ENCODE peak calls at places on chromosomes 3 and 15, in seven cellular contexts. One of them, this sample, is unnamed.

GRCh38 chr3:122484985-122485384 is 29.8 kb downstream of the KPNA1 start:
- DNase-seq in IMR-90: peak; percentile 70
- DNase-seq in ascending aorta: no peak
- DNase-seq in colonic mucosa: no peak
- DNase-seq in H9: no peak
- DNase-seq in fibroblast of lung: peak; percentile 51
- DNase-seq in esophagus squamous epithelium: no peak
- DNase-seq in this sample: no peak

GRCh38 chr3:101189786-101190185 is 130.6 kb downstream of the IMPG2 start:
- DNase-seq in IMR-90: peak; percentile 82
- DNase-seq in ascending aorta: no peak
- DNase-seq in colonic mucosa: no peak
- DNase-seq in H9: no peak
- DNase-seq in fibroblast of lung: peak; percentile 65
- DNase-seq in esophagus squamous epithelium: no peak
- DNase-seq in this sample: no peak

GRCh38 chr15:89375093-89376062 is 40.8 kb upstream of the POLG start:
- DNase-seq in IMR-90: no peak
- DNase-seq in ascending aorta: no peak
- DNase-seq in colonic mucosa: no peak
- DNase-seq in H9: peak; percentile 43
- DNase-seq in fibroblast of lung: no peak
- DNase-seq in esophagus squamous epithelium: no peak
- DNase-seq in this sample: no peak

GRCh38 chr15:90666135-90666909 is 50.8 kb upstream of the BLM start:
- DNase-seq in IMR-90: no peak
- DNase-seq in ascending aorta: no peak
- DNase-seq in colonic mucosa: no peak
- DNase-seq in H9: no peak
- DNase-seq in fibroblast of lung: no peak
- DNase-seq in esophagus squamous epithelium: no peak
- DNase-seq in this sample: no peak

GRCh38 chr3:17057316-17057715 is 172.6 kb downstream of the PLCL2 start:
- DNase-seq in IMR-90: peak; percentile 69
- DNase-seq in ascending aorta: no peak
- DNase-seq in colonic mucosa: no peak
- DNase-seq in H9: no peak
- DNase-seq in fibroblast of lung: peak; percentile 18
- DNase-seq in esophagus squamous epithelium: no peak
- DNase-seq in this sample: no peak

GRCh38 chr3:143090486-143090885 is 29.1 kb upstream of the CHST2 start:
- DNase-seq in IMR-90: no peak
- DNase-seq in ascending aorta: no peak
- DNase-seq in colonic mucosa: no peak
- DNase-seq in H9: no peak
- DNase-seq in fibroblast of lung: no peak
- DNase-seq in esophagus squamous epithelium: no peak
- DNase-seq in this sample: no peak

GRCh38 chr3:108001457-108001856 is 89.4 kb downstream of the CD47 start:
- DNase-seq in IMR-90: peak; percentile 34
- DNase-seq in ascending aorta: no peak
- DNase-seq in colonic mucosa: peak; percentile 74
- DNase-seq in H9: no peak
- DNase-seq in fibroblast of lung: no peak
- DNase-seq in esophagus squamous epithelium: no peak
- DNase-seq in this sample: no peak

GRCh38 chr3:150090877-150091276 is 120.2 kb upstream of the PFN2 start:
- DNase-seq in IMR-90: peak; percentile 37
- DNase-seq in ascending aorta: no peak
- DNase-seq in colonic mucosa: no peak
- DNase-seq in H9: no peak
- DNase-seq in fibroblast of lung: no peak
- DNase-seq in esophagus squamous epithelium: no peak
- DNase-seq in this sample: no peak

GRCh38 chr3:185701891-185702563 is 115.9 kb downstream of the SENP2 start:
- DNase-seq in IMR-90: no peak
- DNase-seq in ascending aorta: no peak
- DNase-seq in colonic mucosa: no peak
- DNase-seq in H9: no peak
- DNase-seq in fibroblast of lung: no peak
- DNase-seq in esophagus squamous epithelium: no peak
- DNase-seq in this sample: no peak

GRCh38 chr15:46041907-46042306 is 407.1 kb downstream of the SQOR start:
- DNase-seq in IMR-90: no peak
- DNase-seq in ascending aorta: no peak
- DNase-seq in colonic mucosa: no peak
- DNase-seq in H9: no peak
- DNase-seq in fibroblast of lung: no peak
- DNase-seq in esophagus squamous epithelium: no peak
- DNase-seq in this sample: no peak

GRCh38 chr3:114154321-114154821 is 24.5 kb downstream of the DRD3 start:
- DNase-seq in IMR-90: no peak
- DNase-seq in ascending aorta: no peak
- DNase-seq in colonic mucosa: no peak
- DNase-seq in H9: peak; percentile 86
- DNase-seq in fibroblast of lung: no peak
- DNase-seq in esophagus squamous epithelium: no peak
- DNase-seq in this sample: no peak

GRCh38 chr3:187318819-187319616 is 27.5 kb upstream of the MASP1 start:
- DNase-seq in IMR-90: peak; percentile 73
- DNase-seq in ascending aorta: peak; percentile 68
- DNase-seq in colonic mucosa: peak; percentile 44
- DNase-seq in H9: peak; percentile 55
- DNase-seq in fibroblast of lung: peak; percentile 77
- DNase-seq in esophagus squamous epithelium: no peak
- DNase-seq in this sample: peak; percentile 9

GRCh38 chr15:36826948-36827347 is 247.5 kb downstream of the CDIN1 start:
- DNase-seq in IMR-90: no peak
- DNase-seq in ascending aorta: no peak
- DNase-seq in colonic mucosa: no peak
- DNase-seq in H9: no peak
- DNase-seq in fibroblast of lung: no peak
- DNase-seq in esophagus squamous epithelium: no peak
- DNase-seq in this sample: no peak

GRCh38 chr3:194472290-194472920 is 14.4 kb downstream of the ATP13A3 start:
- DNase-seq in IMR-90: peak; percentile 82
- DNase-seq in ascending aorta: no peak
- DNase-seq in colonic mucosa: no peak
- DNase-seq in H9: no peak
- DNase-seq in fibroblast of lung: peak; percentile 87
- DNase-seq in esophagus squamous epithelium: no peak
- DNase-seq in this sample: no peak

GRCh38 chr3:69079269-69080159 is 651 bp downstream of the UBA3 start:
- DNase-seq in IMR-90: no peak
- DNase-seq in ascending aorta: no peak
- DNase-seq in colonic mucosa: no peak
- DNase-seq in H9: peak; percentile 33
- DNase-seq in fibroblast of lung: no peak
- DNase-seq in esophagus squamous epithelium: no peak
- DNase-seq in this sample: no peak

GRCh38 chr3:151877269-151877668 is 3.8 kb downstream of the SUCNR1 start:
- DNase-seq in IMR-90: no peak
- DNase-seq in ascending aorta: no peak
- DNase-seq in colonic mucosa: no peak
- DNase-seq in H9: no peak
- DNase-seq in fibroblast of lung: no peak
- DNase-seq in esophagus squamous epithelium: no peak
- DNase-seq in this sample: no peak

GRCh38 chr15:82850242-82850591 is 40.8 kb downstream of the WHAMM start:
- DNase-seq in IMR-90: peak; percentile 5
- DNase-seq in ascending aorta: no peak
- DNase-seq in colonic mucosa: no peak
- DNase-seq in H9: peak; percentile 49
- DNase-seq in fibroblast of lung: no peak
- DNase-seq in esophagus squamous epithelium: no peak
- DNase-seq in this sample: no peak

DNA sequence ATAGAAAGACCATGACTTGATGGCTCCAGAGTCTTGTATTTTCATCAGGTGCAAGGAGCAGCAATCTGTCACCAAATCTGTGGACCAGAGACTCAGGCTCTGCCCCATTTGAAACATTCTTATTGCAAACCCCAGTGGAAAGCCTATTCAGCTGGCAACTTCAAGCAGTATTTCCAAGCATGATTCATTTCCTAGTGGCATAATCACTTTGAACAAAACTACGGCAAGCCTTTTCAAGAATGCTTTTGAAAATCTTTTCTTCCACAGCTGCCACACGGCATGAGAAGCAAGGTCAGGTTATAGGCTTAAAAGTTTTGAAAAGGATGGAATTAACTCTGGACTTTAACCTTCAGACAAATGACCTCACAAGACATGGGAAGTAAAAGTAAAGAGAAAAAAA is 122.0 kb upstream of the BFSP2 start:
- DNase-seq in IMR-90: peak; percentile 57
- DNase-seq in ascending aorta: no peak
- DNase-seq in colonic mucosa: no peak
- DNase-seq in H9: no peak
- DNase-seq in fibroblast of lung: peak; percentile 38
- DNase-seq in esophagus squamous epithelium: no peak
- DNase-seq in this sample: no peak
- H3K27ac ChIP-seq in IMR-90: no peak overlapping the region
- H3K27ac ChIP-seq in ascending aorta: no peak overlapping the region
- H3K27ac ChIP-seq in colonic mucosa: no peak overlapping the region
- H3K27ac ChIP-seq in H9: no peak overlapping the region
- H3K27ac ChIP-seq in fibroblast of lung: no peak overlapping the region
- H3K27ac ChIP-seq in esophagus squamous epithelium: no peak overlapping the region
- H3K27ac ChIP-seq in this sample: no peak overlapping the region

GRCh38 chr15:93080451-93080850 is 8.6 kb downstream of the RGMA start:
- DNase-seq in IMR-90: no peak
- DNase-seq in ascending aorta: no peak
- DNase-seq in colonic mucosa: no peak
- DNase-seq in H9: no peak
- DNase-seq in fibroblast of lung: no peak
- DNase-seq in esophagus squamous epithelium: no peak
- DNase-seq in this sample: no peak

GRCh38 chr15:93073465-93073952 is 15.5 kb downstream of the RGMA start:
- DNase-seq in IMR-90: no peak
- DNase-seq in ascending aorta: no peak
- DNase-seq in colonic mucosa: no peak
- DNase-seq in H9: peak; percentile 57
- DNase-seq in fibroblast of lung: no peak
- DNase-seq in esophagus squamous epithelium: no peak
- DNase-seq in this sample: no peak

GRCh38 chr15:93076217-93076616 is 12.8 kb downstream of the RGMA start:
- DNase-seq in IMR-90: no peak
- DNase-seq in ascending aorta: no peak
- DNase-seq in colonic mucosa: no peak
- DNase-seq in H9: no peak
- DNase-seq in fibroblast of lung: no peak
- DNase-seq in esophagus squamous epithelium: no peak
- DNase-seq in this sample: no peak

GRCh38 chr15:93074596-93074995 is 14.4 kb downstream of the RGMA start:
- DNase-seq in IMR-90: no peak
- DNase-seq in ascending aorta: no peak
- DNase-seq in colonic mucosa: no peak
- DNase-seq in H9: no peak
- DNase-seq in fibroblast of lung: no peak
- DNase-seq in esophagus squamous epithelium: no peak
- DNase-seq in this sample: no peak

DNA sequence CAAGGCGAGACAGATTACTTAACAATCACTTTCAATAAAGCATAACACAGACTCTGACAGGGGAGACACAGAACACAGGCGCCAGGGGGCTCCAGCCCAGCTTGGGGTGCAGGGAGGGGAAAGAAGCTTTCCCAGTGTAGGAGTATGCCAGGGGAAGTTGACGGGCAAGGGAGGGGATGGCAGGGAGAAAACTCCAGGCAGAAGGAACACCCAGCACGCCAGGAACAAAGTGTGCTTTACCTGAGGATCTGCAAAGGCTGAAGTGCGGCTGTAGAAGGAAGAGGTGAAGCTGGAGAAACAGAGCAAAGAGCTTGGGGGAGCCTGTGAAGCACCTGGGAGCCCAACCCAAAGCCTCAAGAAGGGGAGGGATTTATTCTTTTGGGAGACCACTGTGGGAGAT is 12.1 kb downstream of the RGMA start:
- DNase-seq in IMR-90: no peak
- DNase-seq in ascending aorta: no peak
- DNase-seq in colonic mucosa: no peak
- DNase-seq in H9: no peak
- DNase-seq in fibroblast of lung: no peak
- DNase-seq in esophagus squamous epithelium: no peak
- DNase-seq in this sample: no peak
- H3K27me3 ChIP-seq in IMR-90: peaks cover 40% of the 10 kb centered on the region
- H3K27me3 ChIP-seq in ascending aorta: no peaks in the 10 kb centered on the region
- H3K27me3 ChIP-seq in colonic mucosa: peaks cover 24% of the 10 kb centered on the region
- H3K27me3 ChIP-seq in H9: no peaks in the 10 kb centered on the region
- H3K27me3 ChIP-seq in fibroblast of lung: peaks cover 13% of the 10 kb centered on the region
- H3K27me3 ChIP-seq in esophagus squamous epithelium: no peaks in the 10 kb centered on the region
- H3K27me3 ChIP-seq in this sample: no peaks in the 10 kb centered on the region

GRCh38 chr15:61220125-61220524 is 9.0 kb downstream of the RORA start:
- DNase-seq in IMR-90: no peak
- DNase-seq in ascending aorta: no peak
- DNase-seq in colonic mucosa: no peak
- DNase-seq in H9: no peak
- DNase-seq in fibroblast of lung: no peak
- DNase-seq in esophagus squamous epithelium: no peak
- DNase-seq in this sample: no peak

GRCh38 chr15:61222010-61222409 is 7.1 kb downstream of the RORA start:
- DNase-seq in IMR-90: no peak
- DNase-seq in ascending aorta: no peak
- DNase-seq in colonic mucosa: no peak
- DNase-seq in H9: no peak
- DNase-seq in fibroblast of lung: no peak
- DNase-seq in esophagus squamous epithelium: no peak
- DNase-seq in this sample: no peak

DNA sequence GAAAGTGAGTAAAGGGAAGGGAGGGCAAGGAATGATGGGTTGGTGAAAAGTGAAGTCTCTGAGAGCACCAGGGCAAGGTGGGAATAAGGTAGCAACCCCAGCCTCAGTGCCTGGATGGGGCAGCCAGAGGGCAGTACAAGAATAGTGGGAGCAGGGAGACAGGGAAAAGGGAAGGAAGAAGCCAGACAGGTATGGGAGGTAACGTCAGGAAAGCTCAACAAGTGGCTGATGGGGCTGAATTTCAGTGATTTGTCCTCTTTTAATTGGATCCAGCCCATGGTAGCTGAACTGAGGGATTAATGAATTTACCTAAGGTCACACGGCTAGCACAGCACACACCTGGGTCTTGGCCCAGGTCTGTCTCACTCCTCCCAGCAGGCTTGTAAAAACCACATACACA is 12.6 kb downstream of the RORA start:
- DNase-seq in IMR-90: no peak
- DNase-seq in ascending aorta: no peak
- DNase-seq in colonic mucosa: no peak
- DNase-seq in H9: peak; percentile 56
- DNase-seq in fibroblast of lung: no peak
- DNase-seq in esophagus squamous epithelium: no peak
- DNase-seq in this sample: no peak
- TF ChIP-seq CTCF in IMR-90: no peak
- TF ChIP-seq CTCF in ascending aorta: no peak
- TF ChIP-seq CTCF in colonic mucosa: no peak
- TF ChIP-seq CTCF in H9: peak; percentile 73
- TF ChIP-seq CTCF in fibroblast of lung: no peak
- TF ChIP-seq CTCF in esophagus squamous epithelium: peak; percentile 12
- TF ChIP-seq CTCF in this sample: no peak

DNA sequence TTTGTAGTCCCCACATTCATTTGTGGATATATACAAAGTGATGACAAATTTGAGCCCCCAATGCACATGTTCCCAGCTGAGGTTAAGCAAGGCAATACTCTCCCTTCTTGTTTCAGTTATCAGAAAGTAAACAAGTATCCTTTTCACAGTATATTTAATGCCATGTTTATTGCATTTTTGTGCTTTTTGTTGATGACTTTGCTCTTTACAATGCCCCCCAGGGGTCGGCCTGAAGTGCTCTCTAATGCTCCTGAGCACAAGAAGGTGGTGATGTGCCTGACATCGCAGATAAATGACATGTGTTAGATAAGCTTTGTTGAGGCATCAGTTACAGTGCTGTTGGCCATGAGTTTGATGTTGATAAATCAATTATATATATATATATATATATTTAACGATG is 57.7 kb upstream of the THSD4 start:
- DNase-seq in IMR-90: no peak
- DNase-seq in ascending aorta: no peak
- DNase-seq in colonic mucosa: no peak
- DNase-seq in H9: no peak
- DNase-seq in fibroblast of lung: no peak
- DNase-seq in esophagus squamous epithelium: no peak
- DNase-seq in this sample: no peak
- H3K27ac ChIP-seq in IMR-90: no peak overlapping the region
- H3K27ac ChIP-seq in ascending aorta: no peak overlapping the region
- H3K27ac ChIP-seq in colonic mucosa: no peak overlapping the region
- H3K27ac ChIP-seq in H9: no peak overlapping the region
- H3K27ac ChIP-seq in fibroblast of lung: no peak overlapping the region
- H3K27ac ChIP-seq in esophagus squamous epithelium: no peak overlapping the region
- H3K27ac ChIP-seq in this sample: no peak overlapping the region